ENCODE peak calls at places on chromosomes 4 and X, in ten cellular contexts. Y, D, W, B, R, L, C, P, Q and H are unnamed samples.
A peak's percentile ranks its signal among the peaks of the same experiment; 100 is the strongest.

GRCh38 chr4:42643685-42644084 is 13.2 kb downstream of the ATP8A1 start:
- DNase-seq in B (no peak), L (no peak), Q (no peak), D (no peak), C (no peak), R (no peak), P (no peak), W (no peak), Y (no peak), H (no peak)

GRCh38 chr4:119025916-119026661 is 109.5 kb upstream of the MYOZ2 start:
- DNase-seq in Q (no peak), L (peak; percentile 70), R (peak; percentile 55), Y (no peak), W (no peak), B (no peak), C (no peak), D (no peak), P (no peak), H (peak; percentile 78)

GRCh38 chr4:84985952-84986351 is 19.5 kb upstream of the WDFY3 start:
- DNase-seq in W (no peak), B (no peak), R (no peak), P (no peak), D (no peak), Q (no peak), Y (no peak), L (no peak), C (no peak), H (no peak)

GRCh38 chr4:2172627-2173231 is 69.2 kb downstream of the HAUS3 start:
- DNase-seq in B (no peak), Q (no peak), R (no peak), P (no peak), C (no peak), Y (no peak), W (no peak), D (no peak), L (no peak), H (no peak)

GRCh38 chrX:47576021-47576898 is 6.0 kb upstream of the TIMP1 start:
- DNase-seq in P (no peak), L (no peak), B (peak; percentile 44), C (no peak), Q (no peak), R (no peak), D (no peak), W (no peak), Y (no peak), H (no peak)

GRCh38 chr4:106303548-106303947 is 12.5 kb downstream of the TBCK start:
- DNase-seq in D (no peak), Y (no peak), P (no peak), C (no peak), B (no peak), R (no peak), Q (no peak), L (no peak), W (no peak), H (no peak)

GRCh38 chr4:2489081-2489805 is 20.3 kb downstream of the RNF4 start:
- DNase-seq in W (no peak), L (no peak), P (no peak), Y (no peak), D (no peak), Q (no peak), R (no peak), C (no peak), B (no peak), H (no peak)

GRCh38 chr4:170497105-170497504 is 407.3 kb upstream of the AADAT start:
- DNase-seq in R (no peak), Y (no peak), Q (no peak), W (no peak), L (no peak), P (no peak), B (no peak), D (peak; percentile 6), C (no peak), H (no peak)

GRCh38 chr4:138838251-138838650 is 177.3 kb upstream of the NOCT start:
- DNase-seq in R (no peak), Q (no peak), W (no peak), L (no peak), Y (no peak), B (no peak), D (no peak), C (no peak), P (no peak), H (no peak)

GRCh38 chr4:48082956-48083355 is 51.1 kb downstream of the TXK start:
- DNase-seq in B (no peak), Q (no peak), R (no peak), C (no peak), W (no peak), P (no peak), L (no peak), Y (no peak), D (no peak), H (no peak)

GRCh38 chr4:16579866-16580265 is 318.6 kb downstream of the LDB2 start:
- DNase-seq in P (no peak), Q (no peak), L (no peak), R (no peak), C (no peak), Y (no peak), B (no peak), D (no peak), W (no peak), H (no peak)

GRCh38 chr4:160319221-160319867 is 1216.5 kb downstream of the RAPGEF2 start:
- DNase-seq in D (no peak), R (no peak), C (no peak), P (no peak), W (no peak), Q (no peak), L (peak; percentile 30), Y (no peak), B (no peak), H (no peak)

GRCh38 chr4:108709234-108709633 is 53.6 kb downstream of the ETNPPL start:
- DNase-seq in Y (no peak), B (no peak), R (no peak), Q (no peak), L (no peak), W (no peak), D (no peak), C (no peak), P (peak; percentile 34), H (no peak)

GRCh38 chrX:115226929-115227328 is 7.0 kb downstream of the LRCH2 start:
- DNase-seq in R (no peak), L (peak; percentile 67), W (no peak), P (no peak), Q (no peak), C (no peak), D (peak; percentile 69), B (no peak), Y (no peak), H (no peak)

GRCh38 chr4:161762796-161763195 is 401.0 kb downstream of the FSTL5 start:
- DNase-seq in Y (no peak), L (no peak), C (no peak), Q (no peak), D (no peak), B (no peak), P (no peak), W (no peak), R (no peak), H (no peak)

GRCh38 chr4:156638925-156639605 is 332.5 kb downstream of the PDGFC start:
- DNase-seq in W (no peak), R (no peak), B (no peak), C (no peak), P (no peak), Q (no peak), Y (no peak), L (no peak), D (no peak), H (no peak)

GRCh38 chr4:8035371-8035780 is 95.7 kb upstream of the AFAP1 start:
- DNase-seq in W (no peak), L (no peak), C (no peak), Q (no peak), R (no peak), D (no peak), P (no peak), Y (no peak), B (no peak), H (no peak)

GRCh38 chrX:74293343-74293946 is 10.5 kb upstream of the ZCCHC13 start:
- DNase-seq in B (peak; percentile 74), P (peak; percentile 92), Q (peak; percentile 20), D (peak; percentile 86), L (peak; percentile 83), R (peak; percentile 73), W (peak; percentile 55), Y (peak; percentile 40), C (peak; percentile 81), H (peak; percentile 76)

GRCh38 chr4:101864660-101865059 is 74.1 kb downstream of the BANK1 start:
- DNase-seq in C (no peak), R (no peak), B (no peak), P (no peak), W (no peak), D (no peak), Q (no peak), Y (no peak), L (no peak), H (no peak)

GRCh38 chr4:104491826-104492771 is 2.6 kb downstream of the CXXC4 start:
- DNase-seq in W (no peak), Q (no peak), P (no peak), D (peak; percentile 82), B (no peak), R (no peak), L (peak; percentile 40), Y (no peak), C (no peak), H (no peak)
- H3K4me1 ChIP-seq in W (peaks cover 9% of the 10 kb centered on the region), Q (no peaks in the 10 kb centered on the region), P (peaks cover 8% of the 10 kb centered on the region), D (peaks cover 53% of the 10 kb centered on the region), B (peaks cover 20% of the 10 kb centered on the region), R (no peaks in the 10 kb centered on the region), L (peaks cover 5% of the 10 kb centered on the region), Y (peaks cover 5% of the 10 kb centered on the region), C (no peaks in the 10 kb centered on the region), H (no peaks in the 10 kb centered on the region)

DNA sequence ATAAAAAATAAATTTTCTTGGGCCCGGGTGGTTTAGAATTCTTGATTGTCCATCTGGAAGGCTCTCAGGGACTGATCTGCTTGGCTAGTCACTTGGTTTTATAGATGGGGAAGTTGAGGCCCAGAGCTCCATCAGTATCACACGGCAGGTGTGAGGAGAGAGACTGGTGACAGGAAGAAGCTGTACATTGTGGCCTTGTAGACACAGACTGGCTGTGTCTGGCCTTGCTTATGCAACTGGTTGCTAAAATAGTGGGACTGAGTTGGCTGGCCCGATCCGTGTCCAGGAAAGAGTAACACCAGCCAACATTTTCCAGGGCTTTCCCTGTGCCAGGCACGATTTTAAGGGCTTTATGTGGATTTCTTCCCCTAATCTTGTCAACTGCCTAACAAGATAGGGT is 2.8 kb downstream of the TBC1D14 start:
- DNase-seq in P (no peak), Y (no peak), B (no peak), C (no peak), W (no peak), Q (no peak), R (no peak), D (no peak), L (no peak), H (no peak)
- H3K4me1 ChIP-seq in P (peaks cover 42% of the 10 kb centered on the region), Y (peaks cover 37% of the 10 kb centered on the region), B (peaks cover 57% of the 10 kb centered on the region), C (peaks cover 49% of the 10 kb centered on the region), W (peaks cover 68% of the 10 kb centered on the region), Q (peaks cover 57% of the 10 kb centered on the region), R (peaks cover 22% of the 10 kb centered on the region), D (peaks cover 34% of the 10 kb centered on the region), L (peaks cover 60% of the 10 kb centered on the region), H (peaks cover 55% of the 10 kb centered on the region)

GRCh38 chr4:184312126-184312525 is 94.5 kb upstream of the ENPP6 start:
- DNase-seq in Q (no peak), L (no peak), R (no peak), C (no peak), W (no peak), B (no peak), D (no peak), P (no peak), Y (no peak), H (peak; percentile 4)
- H3K4me1 ChIP-seq in Q (peaks cover 15% of the 10 kb centered on the region), L (no peaks in the 10 kb centered on the region), R (no peaks in the 10 kb centered on the region), C (peaks cover 9% of the 10 kb centered on the region), W (peaks cover 15% of the 10 kb centered on the region), B (peaks cover 24% of the 10 kb centered on the region), D (no peaks in the 10 kb centered on the region), P (peaks cover 10% of the 10 kb centered on the region), Y (no peaks in the 10 kb centered on the region), H (no peaks in the 10 kb centered on the region)

GRCh38 chr4:25810016-25810415 is 52.8 kb downstream of the SEL1L3 start:
- DNase-seq in L (no peak), Y (no peak), P (no peak), B (no peak), C (no peak), Q (no peak), R (no peak), W (no peak), D (no peak), H (no peak)
- H3K4me1 ChIP-seq in L (no peaks in the 10 kb centered on the region), Y (peaks cover 2% of the 10 kb centered on the region), P (peaks cover 20% of the 10 kb centered on the region), B (no peaks in the 10 kb centered on the region), C (no peaks in the 10 kb centered on the region), Q (no peaks in the 10 kb centered on the region), R (peaks cover 9% of the 10 kb centered on the region), W (no peaks in the 10 kb centered on the region), D (peaks cover 24% of the 10 kb centered on the region), H (peaks cover 9% of the 10 kb centered on the region)